ENCODE peak calls at places on chromosomes 4 and X, in seven cellular contexts. L is fibroblast of mammary gland, I is cardiac fibroblast, N is heart left ventricle, V is AG04450, F is left lung, Q is HCT116. S is an unnamed sample.

GRCh38 chrX:75061701-75062100 is 94.4 kb downstream of the ABCB7 start:
- DNase-seq in L (peak; percentile 12), I (peak; percentile 1), N (no peak), V (no peak), F (no peak), Q (no peak), S (no peak)

GRCh38 chr4:74675673-74676279 is 118.5 kb downstream of the BTC start:
- DNase-seq in L (peak; percentile 87), I (peak; percentile 87), N (no peak), V (peak; percentile 38), F (no peak), Q (peak; percentile 80), S (peak; percentile 83)

GRCh38 chr4:96649536-96649935 is 809.6 kb downstream of the PDHA2 start:
- DNase-seq in L (no peak), I (peak; percentile 31), N (no peak), V (no peak), F (no peak), Q (peak; percentile 76), S (no peak)

GRCh38 chrX:30793767-30794103 is 95.3 kb downstream of the TAB3 start:
- DNase-seq in L (no peak), I (no peak), N (no peak), V (no peak), F (no peak), Q (no peak), S (no peak)

GRCh38 chr4:95867919-95868318 is 28.0 kb downstream of the PDHA2 start:
- DNase-seq in L (peak; percentile 6), I (peak; percentile 29), N (no peak), V (no peak), F (no peak), Q (peak; percentile 28), S (peak; percentile 1)

GRCh38 chr4:140603286-140603685 is 34.5 kb upstream of the UCP1 start:
- DNase-seq in L (no peak), I (no peak), N (peak; percentile 56), V (no peak), F (no peak), Q (no peak), S (no peak)

GRCh38 chrX:9122504-9123245 is 88.7 kb upstream of the FAM9B start:
- DNase-seq in L (peak; percentile 30), I (peak; percentile 31), N (no peak), V (no peak), F (no peak), Q (no peak), S (no peak)

GRCh38 chrX:56745019-56745418 is 16.0 kb downstream of the NBDY start:
- DNase-seq in L (peak; percentile 84), I (peak; percentile 83), N (no peak), V (peak; percentile 29), F (no peak), Q (peak; percentile 50), S (peak; percentile 66)

GRCh38 chrX:136892412-136892811 is 11.9 kb upstream of the RBMX start:
- DNase-seq in L (no peak), I (no peak), N (no peak), V (no peak), F (no peak), Q (no peak), S (no peak)

GRCh38 chr4:168945291-168945690 is 64.8 kb downstream of the CBR4 start:
- DNase-seq in L (no peak), I (no peak), N (no peak), V (no peak), F (no peak), Q (no peak), S (no peak)

GRCh38 chr4:117447925-117448324 is 362.5 kb upstream of the TRAM1L1 start:
- DNase-seq in L (no peak), I (no peak), N (no peak), V (no peak), F (no peak), Q (no peak), S (no peak)

GRCh38 chrX:149006235-149006634 is 498.9 kb downstream of the IDS start:
- DNase-seq in L (no peak), I (no peak), N (no peak), V (no peak), F (no peak), Q (no peak), S (no peak)

GRCh38 chr4:139773560-139774318 is 108.1 kb downstream of the MGST2 start:
- DNase-seq in L (no peak), I (no peak), N (peak; percentile 33), V (no peak), F (no peak), Q (no peak), S (no peak)

GRCh38 chr4:130110760-130111159 is 1014.8 kb downstream of the C4orf33 start:
- DNase-seq in L (no peak), I (no peak), N (no peak), V (no peak), F (no peak), Q (no peak), S (no peak)

GRCh38 chr4:131052646-131053045 is 1956.7 kb downstream of the C4orf33 start:
- DNase-seq in L (no peak), I (no peak), N (no peak), V (no peak), F (no peak), Q (no peak), S (no peak)

GRCh38 chrX:109856974-109857373 is 123.9 kb upstream of the ACSL4 start:
- DNase-seq in L (peak; percentile 34), I (peak; percentile 55), N (no peak), V (no peak), F (no peak), Q (no peak), S (peak; percentile 62)

GRCh38 chr4:40251366-40251765 is 54.5 kb downstream of the RHOH start:
- DNase-seq in L (peak; percentile 81), I (peak; percentile 72), N (no peak), V (no peak), F (no peak), Q (peak; percentile 92), S (no peak)

GRCh38 chr4:2812600-2812932 is 19.7 kb downstream of the SH3BP2 start:
- DNase-seq in L (no peak), I (no peak), N (no peak), V (no peak), F (no peak), Q (no peak), S (no peak)
- H3K4me3 ChIP-seq in L (peak overlapping the region; percentile 34), I (peak overlapping the region; percentile 32), N (peak overlapping the region; percentile 58), V (no peak overlapping the region), F (peak overlapping the region; percentile 27), Q (peak overlapping the region; percentile 54), S (peak overlapping the region; percentile 17)

DNA sequence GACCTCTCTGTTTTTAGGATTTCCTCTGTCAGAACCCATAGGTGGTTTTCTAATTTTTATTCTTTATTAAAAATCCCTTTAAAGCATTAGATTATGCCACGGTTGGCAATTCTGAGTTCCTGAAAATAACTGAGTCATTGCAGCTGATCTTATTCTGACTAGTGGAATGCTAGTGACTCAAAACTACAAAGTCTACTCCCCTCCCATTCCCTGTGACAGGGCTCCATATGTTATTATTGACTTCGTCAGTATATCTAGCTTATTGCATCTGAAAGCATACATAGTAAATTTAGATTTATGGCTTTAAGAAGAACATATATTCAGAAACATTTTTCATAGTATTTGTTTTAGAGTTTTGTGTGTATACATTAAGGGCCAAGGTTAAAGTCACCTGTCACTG is 38.5 kb downstream of the HERC3 start:
- DNase-seq in L (peak; percentile 89), I (peak; percentile 89), N (no peak), V (peak; percentile 18), F (no peak), Q (no peak), S (peak; percentile 77)
- H3K4me3 ChIP-seq in L (no peak overlapping the region), I (no peak overlapping the region), N (no peak overlapping the region), V (no peak overlapping the region), F (no peak overlapping the region), Q (no peak overlapping the region), S (no peak overlapping the region)

GRCh38 chr4:56606385-56606784 is 74.7 kb downstream of the HOPX start:
- DNase-seq in L (no peak), I (no peak), N (no peak), V (no peak), F (no peak), Q (no peak), S (no peak)
- H3K4me3 ChIP-seq in L (no peak overlapping the region), I (no peak overlapping the region), N (no peak overlapping the region), V (no peak overlapping the region), F (no peak overlapping the region), Q (no peak overlapping the region), S (no peak overlapping the region)

GRCh38 chr4:147734496-147734895 is 2.6 kb downstream of the ARHGAP10 start:
- DNase-seq in L (no peak), I (no peak), N (no peak), V (no peak), F (no peak), Q (no peak), S (no peak)
- H3K4me3 ChIP-seq in L (peak overlapping the region; percentile 90), I (no peak overlapping the region), N (peak overlapping the region; percentile 92), V (peak overlapping the region; percentile 73), F (no peak overlapping the region), Q (no peak overlapping the region), S (peak overlapping the region; percentile 79)

GRCh38 chr4:145183023-145183422 is 2.6 kb upstream of the OTUD4 start:
- DNase-seq in L (no peak), I (no peak), N (no peak), V (no peak), F (no peak), Q (no peak), S (peak; percentile 36)
- H3K4me3 ChIP-seq in L (no peak overlapping the region), I (no peak overlapping the region), N (no peak overlapping the region), V (no peak overlapping the region), F (no peak overlapping the region), Q (no peak overlapping the region), S (no peak overlapping the region)

S was measured in fibroblast of the aortic adventitia.